ENCODE peak calls at places on chromosomes 7 and 10, in eight cellular contexts. S is aorta, C is AG04450, K is A549, O is heart right ventricle, F is mesenchymal stem cell, Z is prostate gland, W is osteoblast. X is an unnamed sample. For H3K9me3, the result is how much of the 10 kb centered on the place peaks cover.

GRCh38 chr10:100338434-100339036 is 8.5 kb upstream of the SCD start:
- DNase-seq in Z (peak), S (peak), K (peak), F (peak), O (peak), C (no peak), W (peak), X (peak)

GRCh38 chr7:142188846-142189245 is 69.0 kb downstream of the PRSS58 start:
- DNase-seq in Z (no peak), O (no peak), S (no peak), W (no peak), K (peak), C (no peak), F (no peak), X (no peak)

GRCh38 chr7:80312139-80312661 is 177.6 kb downstream of the GNAI1 start:
- DNase-seq in O (no peak), K (peak), S (no peak), Z (no peak), C (peak), W (no peak), F (peak), X (no peak)

GRCh38 chr7:18352339-18353255 is 143.0 kb upstream of the HDAC9 start:
- DNase-seq in W (no peak), K (peak), O (peak), Z (peak), C (peak), F (peak), S (no peak), X (no peak)

GRCh38 chr10:66637273-66638036 is 288.4 kb upstream of the LRRTM3 start:
- DNase-seq in S (peak), O (peak), W (no peak), F (no peak), C (no peak), Z (no peak), K (peak), X (no peak)

GRCh38 chr10:49175587-49176309 is 12.4 kb downstream of the TMEM273 start:
- DNase-seq in F (no peak), Z (no peak), S (peak), O (no peak), K (no peak), C (no peak), W (no peak), X (peak)

GRCh38 chr10:101063548-101064414 is 2.0 kb downstream of the KAZALD1 start:
- DNase-seq in C (no peak), S (no peak), W (peak), O (peak), F (no peak), Z (no peak), K (no peak), X (no peak)

GRCh38 chr7:91945476-91945875 is 4.8 kb downstream of the AKAP9 start:
- DNase-seq in O (no peak), F (peak), Z (no peak), K (peak), C (peak), W (peak), S (no peak), X (no peak)

GRCh38 chr10:10295537-10295936 is 722.1 kb upstream of the CELF2 start:
- DNase-seq in O (no peak), W (no peak), Z (no peak), C (no peak), S (no peak), K (no peak), F (no peak), X (no peak)

GRCh38 chr10:110824660-110825059 is 47.1 kb upstream of the PDCD4 start:
- DNase-seq in O (no peak), W (no peak), Z (no peak), C (no peak), S (no peak), K (no peak), F (no peak), X (no peak)

GRCh38 chr7:100482728-100483100 is 1.0 kb upstream of the NYAP1 start:
- DNase-seq in S (no peak), W (no peak), K (no peak), C (no peak), Z (no peak), O (no peak), F (no peak), X (no peak)

GRCh38 chr10:73554729-73555128 is 36.4 kb downstream of the USP54 start:
- DNase-seq in C (no peak), O (no peak), Z (no peak), F (no peak), W (no peak), S (no peak), K (no peak), X (no peak)
- H3K27ac ChIP-seq in C (no peak), O (no peak), Z (no peak), F (no peak), W (no peak), S (no peak), K (no peak), X (no peak)

DNA sequence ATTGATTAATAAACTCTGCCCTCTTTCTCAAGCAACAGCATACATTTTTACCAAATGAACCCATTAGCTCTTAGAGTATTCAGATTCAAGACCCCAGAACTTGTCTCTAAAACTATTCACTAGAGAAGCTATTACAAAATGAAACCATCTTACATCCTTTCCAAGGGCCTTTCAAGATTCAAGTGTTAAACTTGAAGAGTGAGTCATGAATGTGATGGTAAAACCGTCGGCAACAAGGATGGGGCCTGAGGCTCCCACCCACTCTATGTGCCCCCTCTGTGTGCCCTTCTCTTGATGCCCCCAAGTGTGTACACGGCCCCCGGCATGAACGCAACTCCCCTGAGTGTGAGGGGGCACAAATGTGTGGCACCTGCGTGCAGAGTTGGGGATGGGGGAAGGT is 46.4 kb downstream of the SFMBT2 start:
- DNase-seq in O (no peak), K (no peak), C (no peak), F (no peak), Z (no peak), W (no peak), S (no peak), X (no peak)
- H3K9me3 ChIP-seq in O (under half), K (under half), C (under half), F (under half), Z (under half), W (under half), S (under half), X (under half)

GRCh38 chr7:23474829-23475578 is 4.7 kb upstream of the IGF2BP3 start:
- DNase-seq in C (no peak), Z (no peak), K (no peak), F (no peak), W (peak), O (no peak), S (no peak), X (no peak)
- H3K27ac ChIP-seq in C (peak), Z (no peak), K (peak), F (peak), W (no peak), O (no peak), S (no peak), X (no peak)

DNA sequence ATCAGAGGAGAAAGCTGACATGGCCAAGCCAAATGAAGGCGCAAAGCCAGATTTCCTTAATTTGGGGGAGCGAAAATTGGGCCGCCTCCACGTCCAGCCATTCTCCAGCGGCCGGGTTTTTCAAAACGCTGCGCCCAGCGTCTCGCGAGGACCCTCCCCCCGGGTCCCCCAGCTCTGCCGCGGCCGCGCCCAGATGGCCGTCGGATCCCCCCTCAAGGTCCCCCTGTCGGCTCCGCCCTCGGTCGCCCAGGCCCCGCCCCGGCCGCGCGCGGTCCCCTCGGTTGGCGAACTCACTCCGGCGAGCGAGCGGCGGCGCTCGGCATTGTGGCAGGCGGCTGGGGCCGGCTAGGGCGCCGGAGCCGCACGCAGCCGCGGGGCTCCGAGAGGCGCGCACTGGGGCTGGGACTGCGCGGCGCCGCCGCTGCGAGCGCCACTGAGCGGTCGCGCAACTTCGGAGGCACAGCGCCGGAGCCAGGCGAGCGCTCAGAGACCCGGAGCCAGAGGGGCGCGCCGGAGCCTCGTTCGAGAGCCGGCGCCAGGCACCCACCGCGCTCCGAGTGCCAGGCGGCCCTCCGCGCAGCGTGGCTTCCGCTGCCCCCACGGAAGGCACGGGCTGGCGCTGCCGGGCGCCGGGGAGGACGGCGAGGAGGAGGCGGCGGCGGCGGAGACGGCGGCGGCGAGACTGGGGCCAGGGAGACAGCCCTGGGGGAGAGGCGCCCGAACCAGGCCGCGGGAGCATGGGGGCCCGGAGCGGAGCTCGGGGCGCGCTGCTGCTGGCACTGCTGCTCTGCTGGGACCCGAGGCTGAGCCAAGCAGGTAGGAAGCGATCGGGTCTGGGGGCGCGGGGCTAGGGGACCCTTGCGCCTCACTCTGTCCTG is at the start of gene UNC5B:
- DNase-seq in W (peak), K (peak), O (peak), S (peak), C (peak), F (peak), Z (peak), X (peak)
- H3K9me3 ChIP-seq in W (under half), K (under half), O (under half), S (under half), C (under half), F (under half), Z (under half), X (under half)

DNA sequence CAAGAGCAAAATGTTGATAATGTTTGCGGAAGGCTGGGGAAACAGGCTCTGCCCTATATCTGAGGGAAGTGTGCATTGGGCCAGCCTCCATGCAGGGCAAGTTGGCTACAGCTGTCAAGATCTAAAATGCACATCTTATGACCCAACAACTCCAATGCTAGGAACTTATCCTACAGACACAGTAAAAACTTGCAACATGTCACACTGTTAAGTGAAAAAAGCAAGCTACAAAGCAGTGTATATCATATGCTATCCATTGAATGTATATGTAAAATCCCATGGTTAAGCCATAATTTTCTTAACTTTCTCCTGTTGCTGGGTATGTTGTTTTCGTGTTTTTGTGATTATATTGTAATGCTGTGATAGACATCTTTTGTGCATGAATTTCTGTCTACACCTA is 16.3 kb upstream of the KAT6B start:
- DNase-seq in Z (no peak), O (no peak), W (no peak), K (no peak), C (no peak), S (no peak), F (no peak), X (no peak)
- H3K27ac ChIP-seq in Z (no peak), O (no peak), W (no peak), K (no peak), C (no peak), S (no peak), F (no peak), X (no peak)

X was measured in lung.